ENCODE peak calls at places on chromosomes 11 and 22, in ten cellular contexts. U is right lobe of liver; W is fibroblast of the aortic adventitia; H is astrocyte of the cerebellum; D is tibial nerve; R is GM12865; V is foreskin fibroblast; I is hepatocyte; Q is GM23338; G is CD4-positive, CD25-positive, alpha-beta regulatory T cell. L is an unnamed sample.

GRCh38 chr11:45143494-45143893 is 2.9 kb upstream of the PRDM11 start:
- DNase-seq in U (no peak), W (no peak), H (no peak), D (no peak), R (no peak), V (no peak), I (no peak), Q (no peak), G (no peak), L (no peak)

GRCh38 chr11:89604281-89604680 is 105.8 kb upstream of the TRIM77 start:
- DNase-seq in U (no peak), W (no peak), H (no peak), D (no peak), R (no peak), V (no peak), I (no peak), Q (no peak), G (no peak), L (no peak)

GRCh38 chr22:40797427-40797826 is 21.7 kb downstream of the SLC25A17 start:
- DNase-seq in U (no peak), W (peak), H (no peak), D (no peak), R (no peak), V (peak), I (no peak), Q (no peak), G (no peak), L (no peak)

GRCh38 chr22:27242111-27242436 is 559.5 kb downstream of the MN1 start:
- DNase-seq in U (no peak), W (no peak), H (no peak), D (no peak), R (no peak), V (no peak), I (no peak), Q (no peak), G (no peak), L (no peak)

GRCh38 chr11:45336136-45336535 is 50.0 kb upstream of the SYT13 start:
- DNase-seq in U (no peak), W (no peak), H (no peak), D (no peak), R (no peak), V (no peak), I (no peak), Q (no peak), G (no peak), L (no peak)

GRCh38 chr22:46618104-46618647 is 2.0 kb upstream of the GRAMD4 start:
- DNase-seq in U (no peak), W (no peak), H (no peak), D (no peak), R (no peak), V (no peak), I (no peak), Q (no peak), G (no peak), L (no peak)

GRCh38 chr11:92224394-92225205 is at the start of gene FAT3:
- DNase-seq in U (no peak), W (no peak), H (peak), D (no peak), R (no peak), V (peak), I (peak), Q (peak), G (no peak), L (peak)

GRCh38 chr22:35498446-35498845 is 42.2 kb upstream of the RASD2 start:
- DNase-seq in U (no peak), W (no peak), H (no peak), D (no peak), R (no peak), V (no peak), I (no peak), Q (no peak), G (no peak), L (no peak)

GRCh38 chr11:47356998-47357329 is 4.5 kb upstream of the MYBPC3 start:
- DNase-seq in U (no peak), W (no peak), H (no peak), D (no peak), R (no peak), V (no peak), I (no peak), Q (no peak), G (no peak), L (no peak)

GRCh38 chr11:19117760-19118097 is 761 bp downstream of the ZDHHC13 start:
- DNase-seq in U (no peak), W (peak), H (no peak), D (no peak), R (no peak), V (peak), I (no peak), Q (no peak), G (no peak), L (no peak)

GRCh38 chr22:32721328-32722180 is 80.0 kb upstream of the TIMP3 start:
- DNase-seq in U (no peak), W (no peak), H (no peak), D (no peak), R (no peak), V (no peak), I (no peak), Q (no peak), G (no peak), L (no peak)

GRCh38 chr22:44026630-44027511 is 2.8 kb downstream of the PARVB start:
- DNase-seq in U (peak), W (no peak), H (no peak), D (peak), R (peak), V (peak), I (no peak), Q (no peak), G (peak), L (no peak)

GRCh38 chr11:117096140-117096972 is 1.9 kb downstream of the SIK3 start:
- DNase-seq in U (peak), W (no peak), H (no peak), D (no peak), R (peak), V (peak), I (peak), Q (peak), G (peak), L (no peak)

GRCh38 chr11:134024420-134025085 is 44.3 kb upstream of the JAM3 start:
- DNase-seq in U (no peak), W (no peak), H (no peak), D (no peak), R (no peak), V (peak), I (no peak), Q (no peak), G (no peak), L (no peak)

GRCh38 chr11:94866231-94866827 is 98.2 kb downstream of the AMOTL1 start:
- DNase-seq in U (no peak), W (no peak), H (no peak), D (no peak), R (no peak), V (no peak), I (no peak), Q (no peak), G (no peak), L (no peak)

GRCh38 chr11:92753161-92753560 is 216.3 kb upstream of the MTNR1B start:
- DNase-seq in U (no peak), W (no peak), H (no peak), D (no peak), R (no peak), V (no peak), I (no peak), Q (no peak), G (no peak), L (no peak)

GRCh38 chr11:31702966-31703365 is 108.2 kb downstream of the PAX6 start:
- DNase-seq in U (no peak), W (peak), H (no peak), D (no peak), R (no peak), V (peak), I (no peak), Q (no peak), G (no peak), L (no peak)

GRCh38 chr11:128653828-128654231 is 40.0 kb upstream of the FLI1 start:
- DNase-seq in U (peak), W (peak), H (peak), D (no peak), R (no peak), V (peak), I (peak), Q (peak), G (no peak), L (no peak)

GRCh38 chr11:31815743-31816466 is 4.8 kb upstream of the PAX6 start:
- DNase-seq in U (no peak), W (no peak), H (no peak), D (no peak), R (no peak), V (no peak), I (no peak), Q (no peak), G (no peak), L (no peak)

GRCh38 chr11:35146074-35146521 is 7.1 kb downstream of the CD44 start:
- DNase-seq in U (no peak), W (no peak), H (no peak), D (no peak), R (peak), V (no peak), I (no peak), Q (no peak), G (no peak), L (no peak)

GRCh38 chr22:23478175-23478574 is 101.9 kb downstream of the IGLL1 start:
- DNase-seq in U (no peak), W (no peak), H (no peak), D (no peak), R (peak), V (no peak), I (no peak), Q (no peak), G (no peak), L (no peak)

GRCh38 chr11:113705871-113706654 is at the start of gene TMPRSS5:
- DNase-seq in U (no peak), W (no peak), H (no peak), D (peak), R (no peak), V (no peak), I (no peak), Q (no peak), G (no peak), L (no peak)

GRCh38 chr22:39449708-39450107 is 7.1 kb upstream of the MGAT3 start:
- DNase-seq in U (no peak), W (no peak), H (no peak), D (no peak), R (peak), V (no peak), I (no peak), Q (no peak), G (no peak), L (no peak)

GRCh38 chr22:39453765-39454378 is 2.9 kb upstream of the MGAT3 start:
- DNase-seq in U (no peak), W (no peak), H (no peak), D (no peak), R (no peak), V (peak), I (no peak), Q (peak), G (no peak), L (no peak)

GRCh38 chr22:39448205-39449054 is 8.4 kb upstream of the MGAT3 start:
- DNase-seq in U (no peak), W (no peak), H (no peak), D (no peak), R (no peak), V (no peak), I (peak), Q (no peak), G (no peak), L (no peak)

GRCh38 chr22:39452740-39453040 is 4.1 kb upstream of the MGAT3 start:
- DNase-seq in U (no peak), W (no peak), H (no peak), D (no peak), R (no peak), V (no peak), I (no peak), Q (no peak), G (no peak), L (no peak)

DNA sequence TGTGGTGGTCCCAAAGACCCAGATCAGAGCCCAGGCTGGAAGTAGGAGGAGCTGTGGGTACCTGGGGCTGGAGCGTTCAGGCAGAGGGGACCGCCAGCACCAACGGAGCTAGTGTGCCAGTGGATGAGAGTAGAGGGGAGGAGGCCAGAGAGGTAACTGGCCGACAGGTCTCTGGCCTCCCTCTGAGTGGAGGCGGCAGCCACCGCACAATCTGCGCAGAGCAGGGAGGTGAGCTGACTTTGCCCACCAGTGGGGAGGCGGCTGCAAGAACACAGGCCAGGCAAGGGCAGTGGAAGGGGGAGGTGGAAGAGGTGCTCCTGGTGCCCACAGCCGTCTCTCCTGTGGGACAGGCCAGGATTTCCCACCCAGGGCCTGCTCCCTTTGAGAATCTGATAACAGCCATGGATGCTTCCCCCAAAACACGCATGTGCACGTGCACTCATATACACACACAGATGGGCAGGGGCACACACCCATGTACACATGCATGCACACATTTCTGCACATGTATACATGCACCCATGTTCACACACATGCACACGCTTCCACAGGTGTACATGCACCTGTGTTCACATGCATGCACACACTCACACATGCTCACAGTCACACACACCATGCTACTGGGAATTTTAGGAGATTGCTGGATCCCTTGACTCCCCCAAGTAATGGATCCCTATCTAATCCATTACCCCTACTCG is 6.4 kb upstream of the MGAT3 start:
- DNase-seq in U (no peak), W (no peak), H (no peak), D (no peak), R (no peak), V (no peak), I (no peak), Q (no peak), G (no peak), L (no peak)
- H3K4me3 ChIP-seq in U (no peak), W (no peak), H (no peak), D (no peak), R (no peak), V (no peak), I (no peak), Q (no peak), G (no peak), L (no peak)

DNA sequence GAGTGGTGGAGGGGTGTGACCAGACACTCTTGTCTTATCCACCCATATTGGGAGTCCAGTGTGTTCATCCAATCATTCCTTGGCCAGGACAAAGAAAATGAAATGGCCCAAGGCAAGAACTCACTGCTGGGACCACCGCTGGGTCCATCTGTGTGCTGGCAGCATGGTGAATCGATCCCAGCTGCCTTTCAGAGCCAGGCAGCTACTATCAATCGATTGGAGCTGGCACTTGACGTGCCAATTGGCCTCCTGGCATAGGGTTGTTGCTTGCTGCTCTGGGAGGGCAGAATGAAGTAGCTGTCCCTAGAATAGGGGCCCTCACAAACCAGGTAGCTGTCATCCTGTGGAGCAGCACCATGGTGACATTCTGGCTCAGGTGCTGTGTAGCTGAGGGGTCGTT is 1.4 kb upstream of the ARVCF start:
- DNase-seq in U (no peak), W (no peak), H (no peak), D (no peak), R (no peak), V (no peak), I (no peak), Q (no peak), G (no peak), L (no peak)
- H3K4me3 ChIP-seq in U (no peak), W (no peak), H (no peak), D (no peak), R (no peak), V (no peak), I (no peak), Q (peak), G (no peak), L (no peak)

GRCh38 chr11:64659417-64660144 is 63.4 kb downstream of the NRXN2 start:
- DNase-seq in U (peak), W (peak), H (no peak), D (no peak), R (no peak), V (peak), I (no peak), Q (no peak), G (no peak), L (peak)
- H3K4me3 ChIP-seq in U (no peak), W (no peak), H (no peak), D (no peak), R (no peak), V (no peak), I (no peak), Q (no peak), G (no peak), L (no peak)

GRCh38 chr11:60952742-60953170 is 780 bp upstream of the SLC15A3 start:
- DNase-seq in U (no peak), W (no peak), H (no peak), D (no peak), R (no peak), V (no peak), I (no peak), Q (no peak), G (no peak), L (no peak)
- H3K4me3 ChIP-seq in U (peak), W (peak), H (no peak), D (peak), R (peak), V (peak), I (no peak), Q (peak), G (no peak), L (peak)

GRCh38 chr11:59965424-59965823 is 1.6 kb downstream of the OOSP4A start:
- DNase-seq in U (no peak), W (no peak), H (no peak), D (no peak), R (no peak), V (no peak), I (no peak), Q (no peak), G (no peak), L (no peak)
- H3K4me3 ChIP-seq in U (no peak), W (no peak), H (no peak), D (no peak), R (no peak), V (no peak), I (no peak), Q (no peak), G (no peak), L (no peak)

DNA sequence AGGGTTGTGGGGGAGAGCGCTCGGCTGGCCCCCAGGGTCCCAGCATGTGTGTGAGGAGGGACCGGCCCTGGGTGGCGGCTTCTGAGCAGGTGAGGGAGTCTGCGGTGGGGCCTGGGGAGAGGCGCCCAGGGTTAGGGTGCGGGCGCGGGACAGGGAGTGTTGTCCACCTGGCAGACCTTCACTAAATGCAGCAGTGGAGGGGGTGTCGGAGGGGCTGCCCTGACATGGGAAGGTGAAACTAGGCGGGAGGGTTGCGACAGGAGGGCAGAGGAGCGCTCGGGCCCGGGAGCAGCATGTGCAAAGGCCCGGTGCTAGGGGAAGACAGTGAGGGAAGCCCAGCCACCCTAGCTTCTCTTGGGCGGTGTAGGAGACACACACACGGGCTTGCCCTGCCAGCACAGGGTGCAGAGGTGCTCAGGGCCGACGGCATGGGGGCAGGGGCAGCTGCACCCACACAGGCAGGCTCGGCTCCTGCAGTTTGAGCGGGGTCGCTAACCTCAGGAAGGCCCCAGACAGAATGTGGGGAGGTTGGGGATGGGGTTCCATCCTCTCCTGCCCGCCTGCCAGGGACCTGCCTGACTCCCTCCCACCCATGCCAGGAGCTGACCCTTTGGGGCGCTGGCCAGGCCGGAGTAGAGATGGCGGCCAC is 22.2 kb downstream of the OTUB1 start:
- DNase-seq in U (no peak), W (no peak), H (no peak), D (no peak), R (no peak), V (no peak), I (no peak), Q (no peak), G (no peak), L (no peak)
- H3K4me3 ChIP-seq in U (no peak), W (no peak), H (no peak), D (no peak), R (no peak), V (no peak), I (no peak), Q (peak), G (no peak), L (no peak)

GRCh38 chr11:70381872-70382842 is 16.2 kb upstream of the CTTN start:
- DNase-seq in U (no peak), W (peak), H (peak), D (no peak), R (no peak), V (peak), I (no peak), Q (peak), G (no peak), L (peak)
- H3K4me3 ChIP-seq in U (no peak), W (no peak), H (no peak), D (no peak), R (no peak), V (no peak), I (no peak), Q (no peak), G (no peak), L (no peak)

DNA sequence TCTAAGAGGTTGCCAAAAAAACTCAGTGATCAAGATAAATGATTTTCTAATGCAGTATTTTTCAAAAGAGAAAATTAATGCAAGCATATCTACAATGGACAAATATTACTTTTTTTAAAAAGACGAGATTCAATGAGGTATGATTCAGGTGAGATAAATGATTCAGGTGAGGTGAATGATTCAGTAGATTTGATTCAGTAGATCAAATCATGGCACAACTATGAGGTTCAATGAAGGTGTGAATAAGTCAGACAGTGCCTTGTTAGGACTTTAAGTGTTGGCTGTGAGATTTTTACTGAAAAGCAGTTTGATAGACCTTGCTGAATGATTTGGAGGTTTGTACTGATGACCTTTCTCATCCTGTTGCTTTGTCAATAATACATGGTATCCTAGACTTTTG is 742.2 kb downstream of the NELL1 start:
- DNase-seq in U (no peak), W (no peak), H (no peak), D (no peak), R (no peak), V (no peak), I (no peak), Q (no peak), G (no peak), L (no peak)
- H3K4me3 ChIP-seq in U (no peak), W (no peak), H (no peak), D (no peak), R (no peak), V (no peak), I (no peak), Q (no peak), G (no peak), L (no peak)

GRCh38 chr22:20569059-20570058 is 61.9 kb downstream of the MED15 start:
- DNase-seq in U (no peak), W (peak), H (peak), D (peak), R (peak), V (peak), I (peak), Q (no peak), G (peak), L (peak)
- H3K4me3 ChIP-seq in U (no peak), W (no peak), H (no peak), D (no peak), R (no peak), V (no peak), I (no peak), Q (no peak), G (peak), L (no peak)